ENCODE peak calls at places on chromosomes 16 and 17, in eight cellular contexts. W, I, K, X, F, J, O and V are unnamed samples.
A peak's percentile ranks its signal among the peaks of the same experiment; 100 is the strongest.

GRCh38 chr17:76239538-76240274 is 587 bp downstream of the RNF157 start:
- DNase-seq in O (no peak), X (no peak), W (no peak), J (no peak), I (peak; percentile 5), F (no peak), K (no peak), V (peak; percentile 78)

GRCh38 chr16:83806036-83806435 is 1.7 kb upstream of the HSBP1 start:
- DNase-seq in W (peak; percentile 63), X (no peak), F (no peak), K (no peak), J (peak; percentile 73), O (no peak), I (no peak), V (no peak)

GRCh38 chr17:76598004-76598439 is 12.4 kb upstream of the ST6GALNAC2 start:
- DNase-seq in X (peak; percentile 70), K (no peak), O (no peak), W (peak; percentile 78), I (no peak), F (no peak), J (peak; percentile 62), V (no peak)

GRCh38 chr16:7422489-7422888 is 89.8 kb downstream of the RBFOX1 start:
- DNase-seq in J (no peak), X (no peak), W (no peak), O (no peak), I (no peak), F (no peak), K (no peak), V (no peak)

GRCh38 chr16:17305694-17306093 is 165.1 kb downstream of the XYLT1 start:
- DNase-seq in J (no peak), I (no peak), W (peak; percentile 61), K (peak; percentile 53), F (no peak), O (no peak), X (no peak), V (no peak)

GRCh38 chr17:50355701-50356341 is 9.9 kb downstream of the XYLT2 start:
- DNase-seq in X (no peak), I (no peak), W (no peak), O (peak; percentile 39), K (no peak), F (no peak), J (no peak), V (no peak)

GRCh38 chr16:49466529-49466831 is 92.9 kb downstream of the C16orf78 start:
- DNase-seq in F (no peak), J (no peak), W (no peak), K (no peak), O (peak; percentile 5), I (no peak), X (no peak), V (peak; percentile 8)

GRCh38 chr17:81345211-81346089 is 49.8 kb upstream of the BAHCC1 start:
- DNase-seq in F (peak; percentile 89), W (peak; percentile 91), X (peak; percentile 42), K (peak; percentile 74), O (peak; percentile 92), J (peak; percentile 44), I (no peak), V (peak; percentile 91)

GRCh38 chr16:65754799-65755691 is 611.4 kb upstream of the CDH5 start:
- DNase-seq in W (no peak), K (no peak), I (no peak), J (no peak), X (no peak), O (no peak), F (peak; percentile 15), V (no peak)